ENCODE peak calls at places on chromosomes 12 and 14, in seven cellular contexts. Z, V, D, L, I, W and P are unnamed samples.
A peak's percentile ranks its signal among the peaks of the same experiment; 100 is the strongest.

GRCh38 chr12:88957358-88957757 is 377.1 kb upstream of the KITLG start:
- DNase-seq in W (no peak), V (no peak), L (no peak), I (no peak), Z (no peak), D (no peak), P (no peak)

GRCh38 chr12:78392918-78393317 is 471.7 kb upstream of the SYT1 start:
- DNase-seq in W (no peak), L (no peak), D (no peak), V (peak; percentile 32), I (peak; percentile 27), Z (no peak), P (no peak)

GRCh38 chr14:104164512-104164911 is 26.1 kb downstream of the KIF26A start:
- DNase-seq in L (no peak), I (no peak), W (no peak), D (no peak), Z (no peak), V (no peak), P (no peak)

GRCh38 chr14:20730921-20731320 is 14.8 kb upstream of the EDDM3A start:
- DNase-seq in W (no peak), L (no peak), V (no peak), Z (no peak), D (no peak), I (no peak), P (no peak)

GRCh38 chr12:66725031-66725430 is 46.2 kb upstream of the GRIP1 start:
- DNase-seq in Z (no peak), I (peak; percentile 2), D (no peak), L (no peak), V (no peak), W (no peak), P (no peak)

GRCh38 chr12:1776139-1776975 is 44.0 kb upstream of the LRTM2 start:
- DNase-seq in L (no peak), I (peak; percentile 84), W (no peak), V (peak; percentile 48), D (no peak), Z (no peak), P (no peak)

GRCh38 chr14:89351364-89351957 is 65.6 kb downstream of the FOXN3 start:
- DNase-seq in D (peak; percentile 74), W (no peak), I (peak; percentile 47), L (no peak), Z (no peak), V (peak; percentile 29), P (no peak)

GRCh38 chr14:82091097-82091496 is 557.4 kb upstream of the SEL1L start:
- DNase-seq in L (peak; percentile 28), D (peak; percentile 21), Z (no peak), V (no peak), I (no peak), W (no peak), P (no peak)

GRCh38 chr14:90378249-90378648 is 18.6 kb upstream of the CALM1 start:
- DNase-seq in D (no peak), L (no peak), I (no peak), Z (no peak), V (no peak), W (no peak), P (no peak)

GRCh38 chr14:20698934-20699333 is 10.4 kb downstream of the ANG start:
- DNase-seq in Z (no peak), L (no peak), W (no peak), I (no peak), V (no peak), D (no peak), P (no peak)

GRCh38 chr14:52267501-52268190 is at the start of gene PTGDR:
- DNase-seq in W (no peak), V (no peak), D (peak; percentile 49), L (peak; percentile 83), Z (no peak), I (peak; percentile 24), P (peak; percentile 52)

GRCh38 chr12:111773801-111774551 is 7.2 kb downstream of the ALDH2 start:
- DNase-seq in D (no peak), V (peak; percentile 69), L (peak; percentile 71), I (peak; percentile 84), Z (peak; percentile 87), W (peak; percentile 89), P (peak; percentile 57)

GRCh38 chr12:54251667-54252284 is 28.1 kb downstream of the CBX5 start:
- DNase-seq in D (no peak), W (no peak), Z (no peak), I (peak; percentile 35), L (no peak), V (peak; percentile 51), P (no peak)

GRCh38 chr14:85250369-85250768 is 279.6 kb upstream of the FLRT2 start:
- DNase-seq in V (no peak), W (no peak), D (no peak), L (no peak), Z (no peak), I (no peak), P (no peak)

GRCh38 chr14:91573894-91574837 is 64.1 kb upstream of the PPP4R3A start:
- DNase-seq in D (peak; percentile 73), W (no peak), L (peak; percentile 87), Z (no peak), V (peak; percentile 62), I (peak; percentile 52), P (no peak)

GRCh38 chr12:101696477-101697196 is 803 bp upstream of the CHPT1 start:
- DNase-seq in V (no peak), I (no peak), L (no peak), W (peak; percentile 93), Z (peak; percentile 85), D (no peak), P (peak; percentile 72)

GRCh38 chr12:100450726-100451125 is 22.9 kb upstream of the NR1H4 start:
- DNase-seq in W (no peak), V (no peak), D (no peak), I (peak; percentile 0), L (no peak), Z (no peak), P (no peak)

GRCh38 chr12:108814462-108815211 is 42.7 kb downstream of the SSH1 start:
- DNase-seq in L (no peak), W (no peak), Z (no peak), D (peak; percentile 59), I (no peak), V (no peak), P (no peak)

GRCh38 chr12:57781241-57781640 is 1.3 kb upstream of the TSFM start:
- DNase-seq in W (no peak), V (no peak), L (no peak), D (no peak), Z (no peak), I (no peak), P (no peak)

GRCh38 chr14:23577710-23578392 is 739 bp downstream of the JPH4 start:
- DNase-seq in V (no peak), D (no peak), W (no peak), L (peak; percentile 45), Z (peak; percentile 59), I (no peak), P (no peak)

GRCh38 chr12:118780939-118781338 is 200.4 kb upstream of the SRRM4 start:
- DNase-seq in L (no peak), D (no peak), I (no peak), Z (no peak), V (no peak), W (no peak), P (no peak)

GRCh38 chr12:39287409-39287808 is 155.5 kb downstream of the KIF21A start:
- DNase-seq in D (no peak), Z (no peak), L (no peak), V (no peak), I (no peak), W (no peak), P (no peak)

GRCh38 chr14:41597647-41598046 is 9.0 kb upstream of the LRFN5 start:
- DNase-seq in Z (no peak), V (no peak), D (no peak), L (peak; percentile 49), I (no peak), W (no peak), P (no peak)

GRCh38 chr14:84657866-84658385 is 872.0 kb upstream of the FLRT2 start:
- DNase-seq in V (no peak), D (no peak), W (no peak), I (no peak), Z (no peak), L (no peak), P (no peak)

GRCh38 chr12:6763380-6763779 is 2.8 kb upstream of the PTMS start:
- DNase-seq in L (no peak), Z (no peak), V (no peak), W (no peak), D (no peak), I (no peak), P (no peak)

GRCh38 chr12:95922231-95922630 is 20.2 kb downstream of the CCDC38 start:
- DNase-seq in D (no peak), L (no peak), I (peak; percentile 4), V (no peak), W (no peak), Z (no peak), P (no peak)

GRCh38 chr12:48165089-48166031 is 8.0 kb upstream of the ASB8 start:
- DNase-seq in Z (no peak), V (peak; percentile 75), W (no peak), D (no peak), L (no peak), I (peak; percentile 49), P (no peak)

GRCh38 chr12:72031066-72031465 is 92.4 kb downstream of the TPH2 start:
- DNase-seq in I (no peak), Z (no peak), L (no peak), D (no peak), W (no peak), V (no peak), P (no peak)
- H3K4me3 ChIP-seq in I (no peak overlapping the region), Z (no peak overlapping the region), L (no peak overlapping the region), D (no peak overlapping the region), W (no peak overlapping the region), V (no peak overlapping the region), P (no peak overlapping the region)

DNA sequence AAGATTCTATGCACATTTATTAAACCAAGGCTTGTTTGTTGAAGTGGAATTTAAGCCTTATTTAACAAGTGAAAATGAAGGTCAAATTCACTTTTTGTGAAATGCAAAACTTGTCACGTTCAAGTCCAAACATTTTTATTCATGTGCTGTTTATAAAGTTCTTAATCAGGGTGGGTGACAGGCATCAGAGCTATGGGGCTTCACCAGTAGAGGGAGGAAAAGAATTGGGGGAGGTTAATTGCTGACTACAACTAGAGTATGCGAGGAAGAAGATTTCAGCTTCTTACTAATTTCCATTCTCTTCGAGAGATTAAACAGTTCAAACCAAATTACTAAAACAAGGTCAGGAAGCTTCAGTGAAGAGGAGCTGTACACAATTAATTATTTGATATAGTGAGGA is 9.7 kb downstream of the MOK start:
- DNase-seq in I (peak; percentile 60), V (no peak), Z (no peak), L (no peak), W (no peak), D (no peak), P (no peak)
- TF ChIP-seq CTCF in I (peak; percentile 38), V (peak; percentile 28), Z (no peak), L (no peak), W (no peak), D (no peak), P (no peak)

DNA sequence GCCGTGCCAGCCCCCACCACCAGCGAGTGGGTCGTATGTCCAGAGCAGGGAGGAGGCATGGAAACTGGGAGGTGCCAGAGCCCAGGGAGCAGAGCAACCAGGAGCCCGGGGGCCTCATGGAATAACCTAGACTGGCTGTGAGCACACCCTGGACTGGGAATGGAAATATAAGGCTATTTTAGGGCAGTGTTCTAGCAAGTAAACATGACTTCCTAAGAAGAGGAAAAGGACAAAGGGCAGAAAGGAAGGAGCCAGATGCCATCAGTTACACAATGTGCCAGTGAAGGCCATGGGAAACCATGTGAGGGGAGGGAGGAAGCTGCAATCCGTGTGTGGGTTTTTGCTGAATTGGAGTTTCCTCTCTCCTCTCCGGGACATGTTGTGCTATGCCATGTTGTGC is 18.7 kb upstream of the CPM start:
- DNase-seq in Z (no peak), V (no peak), I (no peak), D (no peak), L (no peak), W (peak; percentile 34), P (no peak)
- H3K27ac ChIP-seq in Z (peak overlapping the region; percentile 48), V (no peak overlapping the region), I (no peak overlapping the region), D (no peak overlapping the region), L (peak overlapping the region; percentile 37), W (no peak overlapping the region), P (no peak overlapping the region)

GRCh38 chr12:3398196-3398789 is 92.7 kb upstream of the PRMT8 start:
- DNase-seq in I (no peak), D (no peak), Z (no peak), W (no peak), V (no peak), L (no peak), P (no peak)
- H3K4me3 ChIP-seq in I (no peak overlapping the region), D (no peak overlapping the region), Z (no peak overlapping the region), W (no peak overlapping the region), V (no peak overlapping the region), L (no peak overlapping the region), P (no peak overlapping the region)